ENCODE peak calls at places on chromosomes 5 and 9, in four cellular contexts. One of them, this sample, is unnamed.

GRCh38 chr9:37390759-37391158 is 31.7 kb upstream of the GRHPR start:
- DNase-seq in ELF-1: peak; percentile 58
- DNase-seq in SHP77: no peak
- DNase-seq in NCI-H1436: no peak
- DNase-seq in this sample: peak; percentile 54

GRCh38 chr5:150317048-150318003 is 14.6 kb upstream of the ARSI start:
- DNase-seq in ELF-1: peak; percentile 94
- DNase-seq in SHP77: no peak
- DNase-seq in NCI-H1436: no peak
- DNase-seq in this sample: peak; percentile 93

GRCh38 chr5:34717426-34718327 is 61.5 kb downstream of the RAI14 start:
- DNase-seq in ELF-1: peak; percentile 71
- DNase-seq in SHP77: no peak
- DNase-seq in NCI-H1436: no peak
- DNase-seq in this sample: no peak

GRCh38 chr9:19748278-19749126 is 40.3 kb downstream of the SLC24A2 start:
- DNase-seq in ELF-1: peak; percentile 7
- DNase-seq in SHP77: no peak
- DNase-seq in NCI-H1436: no peak
- DNase-seq in this sample: peak; percentile 26

GRCh38 chr5:72122619-72123018 is 15.3 kb downstream of the MAP1B start:
- DNase-seq in ELF-1: no peak
- DNase-seq in SHP77: no peak
- DNase-seq in NCI-H1436: peak; percentile 62
- DNase-seq in this sample: no peak

GRCh38 chr9:29439961-29440360 is 1866.7 kb upstream of the C9orf72 start:
- DNase-seq in ELF-1: peak; percentile 33
- DNase-seq in SHP77: no peak
- DNase-seq in NCI-H1436: no peak
- DNase-seq in this sample: peak; percentile 0

GRCh38 chr5:118554241-118554640 is 434.1 kb downstream of the DTWD2 start:
- DNase-seq in ELF-1: no peak
- DNase-seq in SHP77: no peak
- DNase-seq in NCI-H1436: no peak
- DNase-seq in this sample: no peak

GRCh38 chr5:97111004-97111403 is 31.4 kb downstream of the LIX1 start:
- DNase-seq in ELF-1: no peak
- DNase-seq in SHP77: no peak
- DNase-seq in NCI-H1436: no peak
- DNase-seq in this sample: no peak

GRCh38 chr5:103866169-103866568 is 303.6 kb upstream of the NUDT12 start:
- DNase-seq in ELF-1: no peak
- DNase-seq in SHP77: no peak
- DNase-seq in NCI-H1436: no peak
- DNase-seq in this sample: no peak

GRCh38 chr9:23581936-23582335 is 244.1 kb downstream of the ELAVL2 start:
- DNase-seq in ELF-1: no peak
- DNase-seq in SHP77: no peak
- DNase-seq in NCI-H1436: no peak
- DNase-seq in this sample: peak; percentile 46

GRCh38 chr9:72065076-72065475 is 4.7 kb upstream of the C9orf57 start:
- DNase-seq in ELF-1: no peak
- DNase-seq in SHP77: no peak
- DNase-seq in NCI-H1436: no peak
- DNase-seq in this sample: peak; percentile 80

This sample was measured in MCF 10A.